ENCODE peak calls at places on chromosome 4, in five cellular contexts. One of them, this sample, is unnamed. For H3K4me1, the result is how much of the 10 kb centered on the place peaks cover.

GRCh38 chr4:83858121-83858520 is 322.2 kb downstream of the GPAT3 start:
- DNase-seq in mesendoderm: no peak
- DNase-seq in GM23248: peak
- DNase-seq in lower lobe of right lung: no peak
- DNase-seq in body of pancreas: no peak
- DNase-seq in this sample: no peak

GRCh38 chr4:33924239-33924638 is 2320.1 kb downstream of the ARAP2 start:
- DNase-seq in mesendoderm: peak
- DNase-seq in lower lobe of right lung: no peak
- DNase-seq in body of pancreas: no peak
- DNase-seq in GM23248: peak
- DNase-seq in this sample: no peak

GRCh38 chr4:48196758-48197504 is 62.9 kb upstream of the TXK start:
- DNase-seq in mesendoderm: no peak
- DNase-seq in body of pancreas: no peak
- DNase-seq in lower lobe of right lung: no peak
- DNase-seq in GM23248: no peak
- DNase-seq in this sample: no peak

GRCh38 chr4:8592366-8593267 is at the start of gene CPZ:
- DNase-seq in body of pancreas: no peak
- DNase-seq in mesendoderm: peak
- DNase-seq in GM23248: peak
- DNase-seq in lower lobe of right lung: no peak
- DNase-seq in this sample: no peak

GRCh38 chr4:30924521-30924920 is 204.4 kb downstream of the PCDH7 start:
- DNase-seq in body of pancreas: no peak
- DNase-seq in lower lobe of right lung: no peak
- DNase-seq in mesendoderm: no peak
- DNase-seq in GM23248: no peak
- DNase-seq in this sample: no peak

GRCh38 chr4:181959121-181959520 is 284.1 kb upstream of the TENM3 start:
- DNase-seq in GM23248: peak
- DNase-seq in mesendoderm: peak
- DNase-seq in body of pancreas: no peak
- DNase-seq in lower lobe of right lung: no peak
- DNase-seq in this sample: no peak

GRCh38 chr4:57110635-57111546 is 706 bp upstream of the IGFBP7 start:
- DNase-seq in lower lobe of right lung: peak
- DNase-seq in mesendoderm: peak
- DNase-seq in body of pancreas: peak
- DNase-seq in GM23248: peak
- DNase-seq in this sample: peak

GRCh38 chr4:83369825-83370639 is 35.4 kb upstream of the HPSE start:
- DNase-seq in body of pancreas: no peak
- DNase-seq in GM23248: no peak
- DNase-seq in mesendoderm: peak
- DNase-seq in lower lobe of right lung: no peak
- DNase-seq in this sample: no peak

GRCh38 chr4:153060191-153060590 is 124.1 kb downstream of the FHDC1 start:
- DNase-seq in body of pancreas: no peak
- DNase-seq in GM23248: no peak
- DNase-seq in lower lobe of right lung: no peak
- DNase-seq in mesendoderm: no peak
- DNase-seq in this sample: no peak

GRCh38 chr4:57103051-57103450 is 7.1 kb downstream of the IGFBP7 start:
- DNase-seq in mesendoderm: no peak
- DNase-seq in body of pancreas: no peak
- DNase-seq in lower lobe of right lung: no peak
- DNase-seq in GM23248: peak
- DNase-seq in this sample: no peak

GRCh38 chr4:122673252-122673651 is 52.4 kb upstream of the IL21 start:
- DNase-seq in GM23248: peak
- DNase-seq in mesendoderm: no peak
- DNase-seq in lower lobe of right lung: no peak
- DNase-seq in body of pancreas: no peak
- DNase-seq in this sample: peak

GRCh38 chr4:112881842-112882241 is 167.6 kb upstream of the ANK2 start:
- DNase-seq in lower lobe of right lung: no peak
- DNase-seq in GM23248: peak
- DNase-seq in mesendoderm: peak
- DNase-seq in body of pancreas: no peak
- DNase-seq in this sample: no peak

GRCh38 chr4:20194079-20195013 is 57.4 kb upstream of the SLIT2 start:
- DNase-seq in lower lobe of right lung: no peak
- DNase-seq in body of pancreas: no peak
- DNase-seq in mesendoderm: no peak
- DNase-seq in GM23248: peak
- DNase-seq in this sample: no peak

GRCh38 chr4:28225689-28226353 is 1365.2 kb downstream of the STIM2 start:
- DNase-seq in mesendoderm: no peak
- DNase-seq in body of pancreas: no peak
- DNase-seq in GM23248: no peak
- DNase-seq in lower lobe of right lung: no peak
- DNase-seq in this sample: no peak

GRCh38 chr4:119189638-119190037 is 22.9 kb upstream of the USP53 start:
- DNase-seq in mesendoderm: no peak
- DNase-seq in lower lobe of right lung: no peak
- DNase-seq in body of pancreas: peak
- DNase-seq in GM23248: peak
- DNase-seq in this sample: no peak

GRCh38 chr4:10069065-10069626 is 47.5 kb downstream of the WDR1 start:
- DNase-seq in lower lobe of right lung: no peak
- DNase-seq in body of pancreas: no peak
- DNase-seq in mesendoderm: no peak
- DNase-seq in GM23248: no peak
- DNase-seq in this sample: no peak

GRCh38 chr4:79241846-79242245 is 84.0 kb downstream of the NAA11 start:
- DNase-seq in body of pancreas: no peak
- DNase-seq in lower lobe of right lung: no peak
- DNase-seq in GM23248: peak
- DNase-seq in mesendoderm: peak
- DNase-seq in this sample: no peak

GRCh38 chr4:76989391-76990061 is 40.0 kb downstream of the SEPTIN11 start:
- DNase-seq in mesendoderm: no peak
- DNase-seq in body of pancreas: no peak
- DNase-seq in GM23248: no peak
- DNase-seq in lower lobe of right lung: no peak
- DNase-seq in this sample: no peak

GRCh38 chr4:75598390-75598789 is 31.9 kb downstream of the CDKL2 start:
- DNase-seq in lower lobe of right lung: no peak
- DNase-seq in mesendoderm: peak
- DNase-seq in body of pancreas: no peak
- DNase-seq in GM23248: peak
- DNase-seq in this sample: no peak

GRCh38 chr4:15855804-15856475 is 77.8 kb downstream of the CD38 start:
- DNase-seq in lower lobe of right lung: no peak
- DNase-seq in body of pancreas: peak
- DNase-seq in mesendoderm: no peak
- DNase-seq in GM23248: no peak
- DNase-seq in this sample: no peak

GRCh38 chr4:170391066-170391754 is 301.5 kb upstream of the AADAT start:
- DNase-seq in lower lobe of right lung: no peak
- DNase-seq in body of pancreas: no peak
- DNase-seq in GM23248: peak
- DNase-seq in mesendoderm: peak
- DNase-seq in this sample: no peak

GRCh38 chr4:25439913-25440477 is 62.9 kb downstream of the ANAPC4 start:
- DNase-seq in lower lobe of right lung: no peak
- DNase-seq in GM23248: peak
- DNase-seq in mesendoderm: peak
- DNase-seq in body of pancreas: peak
- DNase-seq in this sample: peak

DNA sequence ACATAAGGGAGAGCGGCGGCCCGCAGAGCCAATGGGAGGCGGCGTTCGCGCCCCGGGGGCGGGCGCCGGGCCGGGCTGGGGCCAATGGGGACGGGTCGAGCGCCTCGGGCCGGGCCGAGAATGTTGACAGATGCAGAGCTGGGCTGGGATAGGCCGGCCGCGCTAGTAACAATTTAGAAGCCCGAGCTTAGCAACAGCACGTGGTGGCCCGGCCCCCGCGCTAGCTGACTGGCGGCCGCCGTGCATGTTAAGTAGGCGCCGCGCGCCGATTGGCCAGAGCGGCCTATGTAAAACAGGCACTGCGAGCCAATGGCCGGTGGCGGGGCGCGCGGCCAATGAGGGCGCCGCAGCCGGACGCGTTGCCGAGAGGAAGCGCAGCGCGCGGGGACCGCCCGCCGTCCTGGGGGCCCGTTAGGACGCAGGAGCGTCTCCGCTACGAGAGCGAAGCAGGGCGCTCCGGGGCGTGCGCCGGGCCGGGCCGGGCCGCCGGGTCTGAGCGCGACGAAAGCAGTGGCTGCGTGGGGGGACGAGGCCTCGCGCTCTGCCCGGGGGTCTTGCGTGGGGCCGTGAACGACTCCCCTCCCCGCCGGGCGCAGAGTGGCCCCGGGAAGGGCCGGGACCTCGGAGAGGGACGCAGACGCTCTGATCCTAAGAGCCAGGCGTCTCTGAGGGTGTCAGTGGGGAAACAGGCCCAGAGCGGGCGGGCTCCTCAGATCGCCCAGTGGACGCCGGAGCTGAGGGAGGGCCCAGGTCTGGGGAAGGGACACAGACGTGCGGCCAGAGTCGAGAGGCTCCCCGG is 435 bp upstream of the MXD4 start:
- DNase-seq in mesendoderm: peak
- DNase-seq in lower lobe of right lung: peak
- DNase-seq in GM23248: peak
- DNase-seq in body of pancreas: peak
- DNase-seq in this sample: peak
- H3K27ac ChIP-seq in mesendoderm: peak
- H3K27ac ChIP-seq in lower lobe of right lung: peak
- H3K27ac ChIP-seq in GM23248: peak
- H3K27ac ChIP-seq in body of pancreas: peak
- H3K27ac ChIP-seq in this sample: peak

GRCh38 chr4:85780664-85781063 is 305.7 kb downstream of the ARHGAP24 start:
- DNase-seq in mesendoderm: no peak
- DNase-seq in body of pancreas: no peak
- DNase-seq in GM23248: peak
- DNase-seq in lower lobe of right lung: no peak
- DNase-seq in this sample: no peak
- H3K4me1 ChIP-seq in mesendoderm: under half
- H3K4me1 ChIP-seq in body of pancreas: under half
- H3K4me1 ChIP-seq in GM23248: half or more
- H3K4me1 ChIP-seq in lower lobe of right lung: under half
- H3K4me1 ChIP-seq in this sample: under half

GRCh38 chr4:3301450-3302163 is 8.8 kb downstream of the RGS12 start:
- DNase-seq in GM23248: no peak
- DNase-seq in body of pancreas: no peak
- DNase-seq in mesendoderm: no peak
- DNase-seq in lower lobe of right lung: no peak
- DNase-seq in this sample: no peak
- H3K27ac ChIP-seq in GM23248: no peak
- H3K27ac ChIP-seq in body of pancreas: no peak
- H3K27ac ChIP-seq in mesendoderm: no peak
- H3K27ac ChIP-seq in lower lobe of right lung: no peak
- H3K27ac ChIP-seq in this sample: no peak

GRCh38 chr4:165010487-165010886 is 21.3 kb upstream of the TRIM60 start:
- DNase-seq in lower lobe of right lung: no peak
- DNase-seq in mesendoderm: no peak
- DNase-seq in GM23248: no peak
- DNase-seq in body of pancreas: no peak
- DNase-seq in this sample: no peak

GRCh38 chr4:165010991-165011390 is 20.8 kb upstream of the TRIM60 start:
- DNase-seq in lower lobe of right lung: no peak
- DNase-seq in mesendoderm: no peak
- DNase-seq in GM23248: no peak
- DNase-seq in body of pancreas: no peak
- DNase-seq in this sample: no peak

GRCh38 chr4:165016971-165017370 is 14.8 kb upstream of the TRIM60 start:
- DNase-seq in lower lobe of right lung: no peak
- DNase-seq in GM23248: peak
- DNase-seq in body of pancreas: no peak
- DNase-seq in mesendoderm: peak
- DNase-seq in this sample: no peak

GRCh38 chr4:165011403-165011802 is 20.4 kb upstream of the TRIM60 start:
- DNase-seq in GM23248: no peak
- DNase-seq in body of pancreas: no peak
- DNase-seq in mesendoderm: no peak
- DNase-seq in lower lobe of right lung: no peak
- DNase-seq in this sample: no peak

DNA sequence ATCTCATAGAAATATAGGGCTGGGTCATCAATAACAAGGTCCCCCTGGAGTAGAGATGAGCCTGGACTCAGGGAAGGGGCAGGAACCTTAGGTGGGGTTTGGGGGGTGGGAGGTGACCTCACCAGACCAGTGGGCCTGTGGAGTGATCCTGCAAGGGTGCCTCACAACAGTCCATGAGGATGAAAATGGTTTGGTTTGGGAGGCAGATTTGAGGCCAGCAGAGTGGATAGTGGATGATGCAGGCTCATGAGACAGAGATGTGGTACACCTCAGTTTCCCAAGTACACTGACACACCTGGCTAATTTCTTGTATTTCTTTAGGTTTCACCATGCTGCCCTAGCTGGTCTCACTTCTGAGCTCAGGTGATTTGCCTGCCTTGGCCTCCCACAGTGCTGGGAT is 18.1 kb upstream of the TRIM60 start:
- DNase-seq in body of pancreas: no peak
- DNase-seq in mesendoderm: no peak
- DNase-seq in lower lobe of right lung: no peak
- DNase-seq in GM23248: no peak
- DNase-seq in this sample: no peak
- H3K4me1 ChIP-seq in body of pancreas: under half
- H3K4me1 ChIP-seq in mesendoderm: under half
- H3K4me1 ChIP-seq in lower lobe of right lung: under half
- H3K4me1 ChIP-seq in GM23248: under half
- H3K4me1 ChIP-seq in this sample: under half

GRCh38 chr4:14743601-14744000 is 258.7 kb upstream of the CPEB2 start:
- DNase-seq in lower lobe of right lung: no peak
- DNase-seq in GM23248: no peak
- DNase-seq in body of pancreas: no peak
- DNase-seq in mesendoderm: no peak
- DNase-seq in this sample: no peak

GRCh38 chr4:14743172-14743571 is 259.1 kb upstream of the CPEB2 start:
- DNase-seq in body of pancreas: no peak
- DNase-seq in lower lobe of right lung: no peak
- DNase-seq in GM23248: no peak
- DNase-seq in mesendoderm: no peak
- DNase-seq in this sample: no peak

GRCh38 chr4:14744346-14744745 is 257.9 kb upstream of the CPEB2 start:
- DNase-seq in lower lobe of right lung: no peak
- DNase-seq in body of pancreas: no peak
- DNase-seq in mesendoderm: peak
- DNase-seq in GM23248: no peak
- DNase-seq in this sample: no peak

GRCh38 chr4:14742054-14742453 is 260.2 kb upstream of the CPEB2 start:
- DNase-seq in GM23248: no peak
- DNase-seq in body of pancreas: no peak
- DNase-seq in mesendoderm: no peak
- DNase-seq in lower lobe of right lung: no peak
- DNase-seq in this sample: no peak
- H3K27ac ChIP-seq in GM23248: no peak
- H3K27ac ChIP-seq in body of pancreas: no peak
- H3K27ac ChIP-seq in mesendoderm: no peak
- H3K27ac ChIP-seq in lower lobe of right lung: no peak
- H3K27ac ChIP-seq in this sample: no peak

This sample was measured in colonic mucosa.